ENCODE peak calls at places on chromosomes 3 and 15, in six cellular contexts. X, C, I, D, V and R are unnamed samples.

GRCh38 chr15:63274427-63274826 is 3.0 kb upstream of the APH1B start:
- DNase-seq in X (no peak), C (no peak), I (no peak), D (no peak), V (no peak), R (no peak)

GRCh38 chr3:177802151-177802900 is 605.0 kb upstream of the TBL1XR1 start:
- DNase-seq in X (no peak), C (peak), I (no peak), D (no peak), V (no peak), R (no peak)

GRCh38 chr3:23602895-23603443 is 202.8 kb upstream of the UBE2E1 start:
- DNase-seq in X (no peak), C (no peak), I (no peak), D (peak), V (no peak), R (no peak)

GRCh38 chr3:71102111-71103039 is 481.2 kb downstream of the FOXP1 start:
- DNase-seq in X (no peak), C (no peak), I (no peak), D (no peak), V (no peak), R (no peak)

GRCh38 chr3:110933786-110934415 is 137.7 kb upstream of the NECTIN3 start:
- DNase-seq in X (no peak), C (no peak), I (no peak), D (no peak), V (no peak), R (no peak)

GRCh38 chr15:31801152-31801551 is 229.2 kb upstream of the CHRNA7 start:
- DNase-seq in X (no peak), C (peak), I (no peak), D (no peak), V (peak), R (peak)

GRCh38 chr3:81452406-81452805 is 309.0 kb downstream of the GBE1 start:
- DNase-seq in X (no peak), C (no peak), I (no peak), D (no peak), V (no peak), R (no peak)

GRCh38 chr3:108024146-108024836 is 66.5 kb downstream of the CD47 start:
- DNase-seq in X (no peak), C (no peak), I (no peak), D (no peak), V (no peak), R (no peak)

GRCh38 chr15:70486451-70487379 is 276.6 kb downstream of the UACA start:
- DNase-seq in X (no peak), C (peak), I (no peak), D (no peak), V (no peak), R (peak)

GRCh38 chr3:23219117-23219516 is 16.0 kb downstream of the UBE2E2 start:
- DNase-seq in X (no peak), C (no peak), I (no peak), D (no peak), V (no peak), R (no peak)

GRCh38 chr3:50256978-50257890 is 11.7 kb upstream of the SEMA3B start:
- DNase-seq in X (no peak), C (no peak), I (peak), D (peak), V (no peak), R (no peak)

GRCh38 chr3:172332256-172333041 is 115.8 kb downstream of the GHSR start:
- DNase-seq in X (peak), C (peak), I (no peak), D (peak), V (peak), R (peak)

DNA sequence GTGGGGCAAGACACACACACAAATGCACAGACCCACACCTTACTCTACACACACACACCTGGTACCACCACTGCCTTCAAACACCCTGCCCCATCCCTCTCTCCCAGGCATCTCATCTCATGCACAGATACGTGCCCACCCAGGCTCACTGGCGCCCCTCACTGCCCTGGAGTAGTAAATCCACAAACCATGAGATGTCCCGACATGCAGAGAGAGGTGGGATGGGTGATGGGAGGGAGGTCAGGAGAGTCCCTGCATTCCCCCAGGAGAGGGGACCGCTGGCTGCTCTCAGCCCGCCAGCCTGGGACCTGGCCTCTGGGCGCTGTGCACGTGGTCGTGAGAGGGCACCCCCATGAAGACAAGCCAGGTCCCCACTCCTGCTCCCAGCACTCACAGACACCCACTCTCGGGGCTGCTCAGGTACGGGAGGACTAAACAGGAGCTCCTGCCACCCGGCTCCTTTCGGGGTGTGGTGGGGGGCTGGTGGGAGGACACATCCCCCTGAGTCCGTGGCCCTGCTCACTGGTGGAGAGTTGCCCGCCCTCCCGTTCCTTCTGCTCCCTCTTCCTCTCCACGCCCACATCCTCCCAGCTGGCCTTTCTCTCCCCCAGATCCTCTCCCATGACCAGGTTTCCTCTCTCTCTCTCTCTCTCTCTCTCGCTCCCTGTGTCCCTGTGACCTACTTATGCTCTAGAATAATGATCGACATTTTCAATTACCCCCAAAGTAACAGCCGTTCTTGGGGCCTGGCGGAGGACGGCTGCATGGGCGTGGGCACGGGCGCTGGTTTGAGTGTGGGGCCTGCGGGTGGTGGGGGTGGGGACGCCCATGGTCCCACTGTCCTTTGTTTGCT is 18.8 kb upstream of the CSPG4 start:
- DNase-seq in X (no peak), C (no peak), I (peak), D (no peak), V (peak), R (no peak)
- TF ChIP-seq CTCF in X (peak), C (no peak), I (no peak), D (peak), V (no peak), R (no peak)

GRCh38 chr3:58109752-58110151 is 101.0 kb downstream of the DNASE1L3 start:
- DNase-seq in X (no peak), C (no peak), I (no peak), D (no peak), V (no peak), R (no peak)

GRCh38 chr3:58111513-58112184 is 99.1 kb downstream of the DNASE1L3 start:
- DNase-seq in X (peak), C (no peak), I (peak), D (no peak), V (peak), R (peak)

GRCh38 chr3:58116161-58116955 is 94.4 kb downstream of the DNASE1L3 start:
- DNase-seq in X (no peak), C (no peak), I (no peak), D (no peak), V (no peak), R (no peak)

GRCh38 chr3:58107597-58107996 is 99.4 kb downstream of the FLNB start:
- DNase-seq in X (no peak), C (no peak), I (no peak), D (no peak), V (no peak), R (no peak)

GRCh38 chr3:58112185-58112535 is 98.6 kb downstream of the DNASE1L3 start:
- DNase-seq in X (no peak), C (no peak), I (no peak), D (no peak), V (no peak), R (no peak)
- H3K27ac ChIP-seq in X (no peak), C (no peak), I (no peak), D (no peak), V (no peak), R (peak)

GRCh38 chr3:29302619-29303018 is 21.7 kb downstream of the RBMS3 start:
- DNase-seq in X (no peak), C (no peak), I (no peak), D (no peak), V (no peak), R (no peak)
- TF ChIP-seq CTCF in X (no peak), C (no peak), I (no peak), D (no peak), V (no peak), R (no peak)

DNA sequence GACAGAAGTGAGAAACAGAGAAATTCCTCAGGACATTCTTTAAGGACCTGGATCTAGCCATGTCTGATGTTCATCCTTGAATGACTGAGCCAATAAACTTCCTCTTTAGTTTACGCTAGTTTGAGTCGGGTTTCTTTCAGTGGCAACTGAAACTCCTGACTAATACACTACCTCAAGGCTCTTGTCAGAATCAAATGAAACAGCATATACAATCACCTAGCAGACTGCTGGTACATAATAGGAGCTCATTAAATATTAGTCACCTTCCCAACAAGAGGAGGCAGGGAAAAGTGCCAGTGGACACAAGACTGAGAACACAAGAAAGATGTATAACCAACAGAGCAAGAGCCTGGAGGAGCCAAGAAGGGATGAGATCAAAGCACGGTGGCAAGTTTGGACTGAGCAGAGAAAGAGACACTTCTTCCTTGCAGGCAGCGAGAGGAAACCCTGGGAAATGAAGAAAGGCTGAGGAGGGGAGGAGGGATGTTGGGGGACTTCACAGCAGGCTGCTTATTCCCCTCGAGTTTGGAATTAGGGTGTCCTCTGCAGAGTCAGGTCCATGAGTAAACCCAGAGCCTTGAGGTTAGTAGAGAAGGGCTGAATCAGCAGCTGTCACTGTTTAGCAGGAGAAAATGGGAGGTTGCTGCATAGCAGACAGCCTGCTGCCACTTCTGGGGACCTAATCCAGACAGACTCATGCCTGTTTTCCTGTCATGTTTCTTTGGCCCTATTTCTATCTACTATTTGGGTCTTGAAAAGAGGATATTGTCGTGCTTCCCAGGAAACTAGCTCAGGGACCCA is 73.3 kb downstream of the MRPL46 start:
- DNase-seq in X (no peak), C (no peak), I (no peak), D (no peak), V (no peak), R (no peak)
- H3K27ac ChIP-seq in X (no peak), C (no peak), I (no peak), D (no peak), V (no peak), R (no peak)

DNA sequence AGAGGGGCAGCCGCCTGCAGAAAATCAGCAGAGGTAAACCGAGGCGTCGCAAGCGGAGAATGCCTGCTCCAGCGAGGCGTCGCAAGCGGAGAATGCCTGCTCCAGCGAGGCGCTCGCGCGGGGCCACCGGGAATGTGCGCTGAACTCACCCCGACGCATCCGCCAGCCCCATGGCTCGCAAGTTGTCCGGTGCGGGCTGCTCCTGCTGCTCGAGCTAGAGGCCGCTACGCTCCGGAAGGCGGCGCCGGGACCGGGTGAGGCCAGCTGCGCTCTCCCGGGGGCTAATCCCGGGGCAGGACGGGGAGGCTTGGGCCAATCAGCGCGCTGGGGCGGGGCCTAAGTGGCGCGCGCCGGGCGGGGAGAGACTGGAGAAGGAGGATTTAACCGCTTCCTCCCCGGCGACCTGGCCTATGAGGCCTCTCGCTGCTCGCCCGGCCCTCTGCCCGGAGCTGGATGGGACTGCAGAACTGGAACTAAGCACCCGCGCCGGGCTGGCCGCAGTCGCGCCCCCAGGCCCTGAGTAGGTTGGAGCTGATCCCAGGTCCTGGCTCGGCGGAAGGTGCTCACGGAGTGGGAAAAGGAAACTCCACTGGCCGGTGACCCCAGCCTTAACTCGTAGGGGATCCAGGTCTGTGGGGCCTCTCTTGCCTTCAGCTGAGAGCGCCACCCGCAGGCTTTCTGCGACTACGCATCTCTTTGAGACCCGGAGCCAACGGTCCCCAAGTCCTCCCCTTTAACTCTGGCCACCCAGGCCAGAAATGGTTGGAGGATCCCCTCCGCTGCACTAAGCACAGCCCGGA is at the start of gene SLC26A6:
- DNase-seq in X (peak), C (peak), I (peak), D (peak), V (peak), R (peak)
- TF ChIP-seq CTCF in X (peak), C (peak), I (peak), D (peak), V (peak), R (peak)

DNA sequence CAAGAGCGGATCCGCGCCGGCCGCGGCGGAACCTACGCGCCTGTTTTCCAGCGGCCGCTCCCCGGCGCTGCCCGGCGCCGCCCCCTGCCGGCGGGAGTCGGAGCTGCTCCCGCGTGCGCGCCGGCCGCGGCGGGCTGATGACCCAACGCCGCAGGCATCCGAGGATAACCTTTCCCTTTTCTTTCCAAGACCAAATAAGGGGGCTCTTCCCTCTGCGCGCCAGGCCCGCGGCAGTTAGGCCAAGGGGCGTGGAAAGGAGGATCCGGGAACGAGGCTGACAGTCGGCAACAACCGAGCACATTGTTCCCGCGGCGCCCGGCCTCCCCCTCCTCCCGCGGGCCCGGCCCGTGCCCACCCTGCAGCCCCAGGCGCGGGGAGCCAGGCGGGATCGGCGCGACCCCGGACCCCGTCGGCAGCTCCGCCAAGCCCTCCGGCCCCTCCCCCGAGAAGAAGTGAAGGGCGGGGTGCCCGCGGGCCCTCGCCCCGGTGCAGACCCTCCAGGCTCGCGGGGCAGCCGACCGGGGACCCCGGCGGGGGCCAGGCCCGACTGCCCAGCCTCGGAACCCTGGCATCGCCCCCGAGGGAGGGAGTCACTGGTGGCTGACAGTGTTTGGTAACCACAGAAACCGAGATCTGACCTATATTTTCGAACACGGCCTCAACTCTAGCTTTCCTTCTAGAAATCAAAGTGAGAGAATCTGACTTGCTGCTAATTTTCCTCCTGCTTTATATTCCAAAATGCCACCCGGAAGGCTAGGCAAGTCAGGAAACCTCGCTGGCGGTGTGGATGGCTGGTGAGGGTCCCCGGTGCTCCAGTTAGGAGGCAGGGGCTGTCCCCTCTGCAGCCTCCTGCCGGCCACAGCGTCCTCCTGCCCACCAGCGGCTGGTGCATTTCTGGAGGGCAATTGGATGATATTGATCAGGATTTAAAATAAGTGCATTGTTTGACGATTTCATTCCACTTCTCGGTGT is 45.6 kb upstream of the SYNM start:
- DNase-seq in X (peak), C (peak), I (peak), D (peak), V (peak), R (peak)
- H3K27ac ChIP-seq in X (peak), C (peak), I (peak), D (no peak), V (peak), R (peak)